ENCODE peak calls at places on chromosomes 2 and 18, in nine cellular contexts. X is mucosa of gallbladder, Z is HuH-7, T is NCI-H460, W is neuronal stem cell, C is GM13976, K is DMS153, E is transverse colon, N is AG09319. F is an unnamed sample.

GRCh38 chr2:10264506-10265327 is 38.0 kb upstream of the HPCAL1 start:
- DNase-seq in T (no peak), C (no peak), N (no peak), E (peak), X (no peak), W (no peak), K (no peak), Z (no peak), F (no peak)

GRCh38 chr2:109239720-109240119 is 110.7 kb downstream of the SH3RF3 start:
- DNase-seq in C (no peak), K (no peak), N (no peak), E (no peak), X (no peak), W (no peak), T (no peak), Z (no peak), F (peak)

GRCh38 chr18:49521251-49521650 is 34.2 kb upstream of the C18orf32 start:
- DNase-seq in T (no peak), E (no peak), W (no peak), X (no peak), Z (no peak), K (no peak), C (no peak), N (no peak), F (no peak)

GRCh38 chr2:202933139-202933510 is 21.1 kb downstream of the CARF start:
- DNase-seq in K (no peak), C (no peak), X (no peak), Z (no peak), E (no peak), T (no peak), N (no peak), W (no peak), F (no peak)

GRCh38 chr2:214542251-214542650 is 131.4 kb downstream of the VWC2L start:
- DNase-seq in N (no peak), E (no peak), C (no peak), T (no peak), X (no peak), W (no peak), K (no peak), Z (no peak), F (no peak)

GRCh38 chr2:18187214-18187613 is 308.7 kb downstream of the KCNS3 start:
- DNase-seq in T (no peak), C (no peak), Z (no peak), W (no peak), N (peak), E (no peak), K (no peak), X (no peak), F (no peak)

GRCh38 chr18:11607897-11608296 is 1.5 kb upstream of the SLC35G4 start:
- DNase-seq in W (no peak), C (no peak), N (no peak), T (peak), Z (peak), E (no peak), K (no peak), X (no peak), F (peak)

GRCh38 chr2:197614532-197614931 is 60.9 kb downstream of the RFTN2 start:
- DNase-seq in N (no peak), C (no peak), K (peak), Z (no peak), W (no peak), X (no peak), E (peak), T (no peak), F (no peak)

GRCh38 chr2:101781730-101782426 is 84.4 kb downstream of the MAP4K4 start:
- DNase-seq in T (no peak), C (no peak), X (no peak), K (no peak), Z (no peak), W (no peak), E (no peak), N (no peak), F (no peak)

GRCh38 chr2:24542269-24542872 is 51.3 kb downstream of the NCOA1 start:
- DNase-seq in X (no peak), T (no peak), N (no peak), C (no peak), W (no peak), Z (no peak), E (no peak), K (no peak), F (no peak)

GRCh38 chr18:44852216-44852615 is 171.5 kb downstream of the SETBP1 start:
- DNase-seq in T (no peak), K (no peak), Z (no peak), E (no peak), C (no peak), X (no peak), W (no peak), N (no peak), F (no peak)